ENCODE peak calls at places on chromosomes 2 and 18, in six cellular contexts. O is body of pancreas, C is psoas muscle, Z is A673, V is colonic mucosa, B is fibroblast of lung. M is an unnamed sample.

GRCh38 chr2:134676960-134677359 is 41.8 kb downstream of the TMEM163 start:
- DNase-seq in O (no peak), C (no peak), Z (no peak), V (no peak), B (no peak), M (no peak)

GRCh38 chr2:179239194-179239593 is 25.4 kb downstream of the SESTD1 start:
- DNase-seq in O (no peak), C (no peak), Z (no peak), V (no peak), B (no peak), M (no peak)

GRCh38 chr2:98378901-98379300 is 32.6 kb downstream of the CNGA3 start:
- DNase-seq in O (peak), C (no peak), Z (no peak), V (peak), B (peak), M (no peak)

GRCh38 chr2:68018727-68019126 is 44.1 kb downstream of the C1D start:
- DNase-seq in O (no peak), C (no peak), Z (no peak), V (no peak), B (peak), M (no peak)

GRCh38 chr2:3341336-3341735 is 36.3 kb downstream of the EIPR1 start:
- DNase-seq in O (no peak), C (no peak), Z (no peak), V (no peak), B (no peak), M (no peak)

GRCh38 chr2:112692496-112692911 is 28.3 kb upstream of the NT5DC4 start:
- DNase-seq in O (no peak), C (peak), Z (no peak), V (peak), B (peak), M (peak)

GRCh38 chr2:218885981-218886447 is 5.4 kb downstream of the WNT10A start:
- DNase-seq in O (no peak), C (no peak), Z (no peak), V (no peak), B (no peak), M (no peak)

GRCh38 chr2:153059338-153060052 is 341.1 kb downstream of the ARL6IP6 start:
- DNase-seq in O (no peak), C (no peak), Z (peak), V (no peak), B (no peak), M (no peak)

GRCh38 chr2:152336854-152337510 is 2.0 kb downstream of the FMNL2 start:
- DNase-seq in O (peak), C (peak), Z (peak), V (peak), B (peak), M (no peak)

GRCh38 chr18:22005191-22005824 is 164.1 kb upstream of the GATA6 start:
- DNase-seq in O (no peak), C (no peak), Z (no peak), V (no peak), B (peak), M (no peak)

GRCh38 chr2:191246820-191247380 is 1.7 kb downstream of the MYO1B start:
- DNase-seq in O (no peak), C (no peak), Z (no peak), V (peak), B (peak), M (no peak)
- H3K4me3 ChIP-seq in O (no peak), C (peak), Z (peak), V (peak), B (peak), M (no peak)

GRCh38 chr2:73291461-73292315 is 1.7 kb downstream of the EGR4 start:
- DNase-seq in O (no peak), C (no peak), Z (peak), V (no peak), B (no peak), M (no peak)
- H3K4me3 ChIP-seq in O (no peak), C (peak), Z (peak), V (peak), B (no peak), M (peak)

DNA sequence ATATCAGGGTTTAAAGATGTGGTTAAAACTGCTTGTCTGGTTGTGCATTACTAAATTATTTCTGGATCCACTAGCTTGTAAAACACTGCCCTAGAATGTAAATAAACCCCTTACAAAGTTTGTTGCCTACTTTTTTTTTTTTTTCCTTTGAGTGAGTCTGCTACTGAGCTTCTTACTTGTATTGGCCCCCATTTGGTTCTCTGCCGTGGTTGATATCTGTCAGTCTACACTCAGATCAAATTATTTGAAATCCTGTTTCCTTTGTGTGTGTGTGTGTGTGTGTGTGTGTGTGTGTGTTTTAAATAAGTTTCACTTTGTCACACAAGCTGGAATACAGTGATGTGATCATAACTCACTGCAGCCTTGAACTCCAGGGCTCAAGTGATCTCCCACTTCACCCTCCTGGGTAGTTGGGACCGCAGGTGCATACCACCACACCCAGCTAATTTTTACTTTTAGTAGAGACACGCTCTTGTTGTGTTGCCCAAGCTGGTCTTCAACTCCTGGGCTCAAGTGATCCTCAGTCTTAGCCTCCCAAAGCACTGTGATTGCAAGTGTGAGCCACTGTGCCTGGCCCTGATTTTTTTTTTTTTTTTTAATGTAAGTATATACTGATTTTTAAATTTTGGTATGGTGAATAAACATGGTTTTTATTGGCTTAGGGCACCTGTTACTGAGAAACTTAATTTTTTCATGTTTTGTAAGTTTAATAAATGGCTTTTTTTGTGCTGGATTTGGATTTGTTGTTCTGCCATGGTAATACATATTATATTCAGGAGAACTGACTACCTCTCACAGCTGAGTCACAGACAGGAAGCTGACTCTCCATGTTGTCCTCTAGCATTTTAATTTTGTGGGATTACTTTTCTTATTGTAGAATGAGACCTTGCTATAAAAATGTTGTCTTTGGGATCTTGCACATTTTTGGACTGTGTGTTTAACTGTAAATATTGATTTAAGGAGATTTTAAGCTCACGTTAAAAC is 48.5 kb downstream of the MAP4K4 start:
- DNase-seq in O (no peak), C (no peak), Z (peak), V (no peak), B (peak), M (no peak)
- H3K4me3 ChIP-seq in O (no peak), C (no peak), Z (no peak), V (no peak), B (no peak), M (no peak)

DNA sequence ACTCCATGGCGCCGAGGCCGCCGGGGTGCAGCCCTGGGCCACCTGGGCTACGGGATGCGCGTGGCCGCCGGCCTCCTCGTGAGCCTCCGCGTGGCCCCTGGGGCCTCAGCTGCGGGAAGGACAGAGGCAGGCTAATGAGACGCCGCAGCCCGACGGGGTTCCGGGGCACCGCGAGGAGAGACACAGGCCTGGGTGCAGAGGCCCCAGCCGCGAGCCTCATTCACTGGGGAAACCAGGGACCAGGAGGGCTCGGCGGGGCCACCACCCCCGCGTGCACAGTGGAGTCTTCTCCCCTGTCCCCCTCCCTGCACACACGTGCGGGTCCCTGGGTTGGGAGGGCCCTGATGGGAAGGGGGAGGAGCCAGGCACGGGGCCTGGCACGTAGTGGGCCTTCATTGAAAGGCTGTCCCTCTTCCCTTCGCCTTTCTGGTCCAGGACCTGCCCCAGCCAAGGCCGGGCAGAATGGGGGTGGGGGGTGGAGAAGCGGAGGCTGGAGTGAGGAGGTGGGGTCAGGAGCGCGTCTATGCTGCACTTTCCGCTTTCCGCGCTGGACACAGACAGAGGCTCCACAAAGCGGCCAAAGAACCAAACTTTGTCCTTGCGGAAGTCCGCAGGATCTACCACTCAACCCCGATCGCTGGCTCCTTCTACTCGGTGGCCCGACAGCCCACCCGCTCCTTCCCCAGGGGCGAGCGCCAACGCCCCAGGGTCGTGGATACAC is 9.1 kb downstream of the ALPP start:
- DNase-seq in O (no peak), C (no peak), Z (no peak), V (no peak), B (no peak), M (no peak)
- H3K4me3 ChIP-seq in O (no peak), C (no peak), Z (no peak), V (no peak), B (no peak), M (no peak)

GRCh38 chr18:6341709-6342108 is 73.0 kb downstream of the L3MBTL4 start:
- DNase-seq in O (no peak), C (no peak), Z (no peak), V (no peak), B (no peak), M (no peak)

GRCh38 chr18:6341303-6341702 is 73.4 kb downstream of the L3MBTL4 start:
- DNase-seq in O (no peak), C (no peak), Z (no peak), V (no peak), B (no peak), M (no peak)

DNA sequence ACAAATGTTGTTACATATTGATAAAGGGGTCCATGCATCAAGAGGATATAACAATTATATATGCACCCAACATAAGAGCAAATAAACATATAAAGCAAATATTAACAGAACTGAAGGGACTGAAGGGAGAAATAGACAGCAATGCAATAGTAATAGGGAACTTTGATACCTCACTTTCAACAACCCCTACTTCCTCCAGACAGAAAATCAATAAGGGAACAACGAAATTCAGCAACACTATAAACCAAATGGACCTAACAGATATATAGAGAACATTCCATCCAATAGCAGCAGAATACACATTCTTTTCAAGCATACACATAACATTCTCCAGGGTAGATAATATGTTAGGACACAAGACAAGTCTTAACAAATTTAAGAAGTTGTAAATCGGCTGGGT is 71.7 kb downstream of the L3MBTL4 start:
- DNase-seq in O (no peak), C (no peak), Z (no peak), V (no peak), B (no peak), M (no peak)
- H3K4me3 ChIP-seq in O (no peak), C (no peak), Z (no peak), V (no peak), B (no peak), M (no peak)

GRCh38 chr2:27765621-27766286 is 5.8 kb upstream of the MRPL33 start:
- DNase-seq in O (peak), C (peak), Z (no peak), V (peak), B (peak), M (peak)
- H3K4me3 ChIP-seq in O (no peak), C (peak), Z (no peak), V (peak), B (no peak), M (peak)